ENCODE peak calls at places on chromosome 6, in four cellular contexts. One of them, this sample, is unnamed.

GRCh38 chr6:166389119-166389518 is 6.4 kb upstream of the MPC1 start:
- DNase-seq in HuH-7.5: no peak
- DNase-seq in nephron progenitor cell: no peak
- DNase-seq in NCI-H2171: no peak
- DNase-seq in this sample: no peak

GRCh38 chr6:5984150-5985089 is 22.3 kb downstream of the NRN1 start:
- DNase-seq in HuH-7.5: no peak
- DNase-seq in nephron progenitor cell: no peak
- DNase-seq in NCI-H2171: no peak
- DNase-seq in this sample: no peak

GRCh38 chr6:98716341-98716740 is 118.0 kb upstream of the POU3F2 start:
- DNase-seq in HuH-7.5: no peak
- DNase-seq in nephron progenitor cell: peak; percentile 45
- DNase-seq in NCI-H2171: no peak
- DNase-seq in this sample: peak; percentile 50

GRCh38 chr6:138266095-138266494 is 47.8 kb upstream of the PBOV1 start:
- DNase-seq in HuH-7.5: no peak
- DNase-seq in nephron progenitor cell: no peak
- DNase-seq in NCI-H2171: no peak
- DNase-seq in this sample: no peak

GRCh38 chr6:90295854-90296345 is 743 bp downstream of the BACH2 start:
- DNase-seq in HuH-7.5: peak; percentile 55
- DNase-seq in nephron progenitor cell: peak; percentile 71
- DNase-seq in NCI-H2171: peak; percentile 49
- DNase-seq in this sample: peak; percentile 58

GRCh38 chr6:136532030-136532429 is 18.2 kb downstream of the MAP7 start:
- DNase-seq in HuH-7.5: no peak
- DNase-seq in nephron progenitor cell: no peak
- DNase-seq in NCI-H2171: no peak
- DNase-seq in this sample: no peak

GRCh38 chr6:154412106-154412820 is 55.7 kb upstream of the IPCEF1 start:
- DNase-seq in HuH-7.5: no peak
- DNase-seq in nephron progenitor cell: no peak
- DNase-seq in NCI-H2171: no peak
- DNase-seq in this sample: no peak

GRCh38 chr6:9370480-9370879 is 935.1 kb upstream of the SLC35B3 start:
- DNase-seq in HuH-7.5: no peak
- DNase-seq in nephron progenitor cell: no peak
- DNase-seq in NCI-H2171: no peak
- DNase-seq in this sample: no peak

GRCh38 chr6:75852721-75853120 is 103.7 kb downstream of the MYO6 start:
- DNase-seq in HuH-7.5: no peak
- DNase-seq in nephron progenitor cell: no peak
- DNase-seq in NCI-H2171: no peak
- DNase-seq in this sample: no peak

GRCh38 chr6:26613717-26614683 is 17.2 kb downstream of the ABT1 start:
- DNase-seq in HuH-7.5: no peak
- DNase-seq in nephron progenitor cell: peak; percentile 57
- DNase-seq in NCI-H2171: no peak
- DNase-seq in this sample: peak; percentile 68

GRCh38 chr6:4640139-4640538 is 136.1 kb upstream of the CDYL start:
- DNase-seq in HuH-7.5: no peak
- DNase-seq in nephron progenitor cell: no peak
- DNase-seq in NCI-H2171: no peak
- DNase-seq in this sample: no peak

GRCh38 chr6:127120109-127120786 is 1.8 kb downstream of the RSPO3 start:
- DNase-seq in HuH-7.5: no peak
- DNase-seq in nephron progenitor cell: peak; percentile 48
- DNase-seq in NCI-H2171: no peak
- DNase-seq in this sample: peak; percentile 36

GRCh38 chr6:11139051-11139960 is 27.8 kb upstream of the ERVFRD-1 start:
- DNase-seq in HuH-7.5: no peak
- DNase-seq in nephron progenitor cell: no peak
- DNase-seq in NCI-H2171: no peak
- DNase-seq in this sample: no peak

GRCh38 chr6:24497254-24497989 is 2.7 kb downstream of the ALDH5A1 start:
- DNase-seq in HuH-7.5: no peak
- DNase-seq in nephron progenitor cell: no peak
- DNase-seq in NCI-H2171: no peak
- DNase-seq in this sample: no peak

GRCh38 chr6:150723056-150723658 is 123.5 kb downstream of the PLEKHG1 start:
- DNase-seq in HuH-7.5: no peak
- DNase-seq in nephron progenitor cell: no peak
- DNase-seq in NCI-H2171: no peak
- DNase-seq in this sample: no peak

GRCh38 chr6:26404534-26404933 is 2.5 kb downstream of the BTN3A1 start:
- DNase-seq in HuH-7.5: no peak
- DNase-seq in nephron progenitor cell: no peak
- DNase-seq in NCI-H2171: no peak
- DNase-seq in this sample: no peak

GRCh38 chr6:163926642-163927041 is 512.1 kb downstream of the QKI start:
- DNase-seq in HuH-7.5: no peak
- DNase-seq in nephron progenitor cell: no peak
- DNase-seq in NCI-H2171: no peak
- DNase-seq in this sample: no peak

GRCh38 chr6:34760108-34760507 is 2.8 kb downstream of the SNRPC start:
- DNase-seq in HuH-7.5: no peak
- DNase-seq in nephron progenitor cell: no peak
- DNase-seq in NCI-H2171: no peak
- DNase-seq in this sample: no peak

GRCh38 chr6:111841822-111842221 is 31.4 kb downstream of the FYN start:
- DNase-seq in HuH-7.5: no peak
- DNase-seq in nephron progenitor cell: no peak
- DNase-seq in NCI-H2171: no peak
- DNase-seq in this sample: no peak

GRCh38 chr6:56956481-56956880 is 1.6 kb downstream of the BEND6 start:
- DNase-seq in HuH-7.5: no peak
- DNase-seq in nephron progenitor cell: no peak
- DNase-seq in NCI-H2171: no peak
- DNase-seq in this sample: no peak

GRCh38 chr6:5112065-5112799 is 27.1 kb downstream of the PPP1R3G start:
- DNase-seq in HuH-7.5: no peak
- DNase-seq in nephron progenitor cell: no peak
- DNase-seq in NCI-H2171: no peak
- DNase-seq in this sample: no peak

GRCh38 chr6:42159431-42160024 is 13.6 kb upstream of the GUCA1A start:
- DNase-seq in HuH-7.5: no peak
- DNase-seq in nephron progenitor cell: no peak
- DNase-seq in NCI-H2171: no peak
- DNase-seq in this sample: no peak